ENCODE peak calls at places on chromosome 18, in eight cellular contexts. F is HFFc6, D is adipocyte, I is HCT116, P is mucosa of gallbladder, E is Kasumi-1, J is RPMI7951, B is MV-4-11. C is an unnamed sample.

GRCh38 chr18:28725876-28726275 is 548.9 kb upstream of the CDH2 start:
- DNase-seq in F (peak; percentile 23), D (no peak), I (no peak), P (no peak), E (no peak), J (peak; percentile 95), B (no peak), C (no peak)

GRCh38 chr18:76697441-76697901 is 124.9 kb upstream of the ZNF236 start:
- DNase-seq in F (no peak), D (peak; percentile 67), I (no peak), P (no peak), E (no peak), J (no peak), B (no peak), C (no peak)

GRCh38 chr18:79917351-79918088 is 33.9 kb downstream of the SLC66A2 start:
- DNase-seq in F (no peak), D (no peak), I (no peak), P (peak; percentile 7), E (no peak), J (no peak), B (no peak), C (no peak)

GRCh38 chr18:48159816-48160215 is 229.4 kb upstream of the SMAD2 start:
- DNase-seq in F (no peak), D (no peak), I (no peak), P (no peak), E (no peak), J (no peak), B (no peak), C (no peak)

GRCh38 chr18:64137914-64138313 is 11.0 kb downstream of the LINC00305 start:
- DNase-seq in F (no peak), D (no peak), I (no peak), P (no peak), E (no peak), J (no peak), B (no peak), C (no peak)

GRCh38 chr18:59835656-59836379 is 64.0 kb upstream of the PMAIP1 start:
- DNase-seq in F (no peak), D (no peak), I (no peak), P (no peak), E (no peak), J (peak; percentile 14), B (no peak), C (no peak)

GRCh38 chr18:45517181-45517741 is 98.0 kb upstream of the SLC14A2 start:
- DNase-seq in F (no peak), D (peak; percentile 84), I (no peak), P (no peak), E (no peak), J (peak; percentile 37), B (no peak), C (no peak)

GRCh38 chr18:23580677-23581367 is 5.5 kb downstream of the NPC1 start:
- DNase-seq in F (peak; percentile 91), D (peak; percentile 35), I (no peak), P (no peak), E (no peak), J (peak; percentile 57), B (no peak), C (peak; percentile 6)

GRCh38 chr18:59950215-59950944 is 50.6 kb downstream of the PMAIP1 start:
- DNase-seq in F (no peak), D (peak; percentile 28), I (no peak), P (peak; percentile 22), E (no peak), J (no peak), B (no peak), C (no peak)